ENCODE peak calls at places on chromosomes 6 and 20, in eight cellular contexts. A is T-cell, M is T47D, V is germinal center, D is colonic mucosa, W is T-helper 2 cell, U is endothelial cell, O is NCI-H2107. L is an unnamed sample.

GRCh38 chr6:154543638-154544037 is 33.2 kb upstream of the CNKSR3 start:
- DNase-seq in A (no peak), M (no peak), V (no peak), D (no peak), W (no peak), U (no peak), O (no peak), L (no peak)

GRCh38 chr6:40963019-40963418 is 76.0 kb downstream of the UNC5CL start:
- DNase-seq in A (no peak), M (no peak), V (no peak), D (no peak), W (no peak), U (no peak), O (no peak), L (no peak)

GRCh38 chr6:109117346-109118035 is 22.2 kb downstream of the CEP57L1 start:
- DNase-seq in A (no peak), M (no peak), V (peak; percentile 48), D (peak; percentile 52), W (no peak), U (no peak), O (no peak), L (no peak)

GRCh38 chr20:36919715-36920333 is 31.7 kb downstream of the SAMHD1 start:
- DNase-seq in A (no peak), M (peak; percentile 42), V (peak; percentile 66), D (peak; percentile 46), W (no peak), U (peak; percentile 41), O (no peak), L (no peak)

GRCh38 chr6:79943133-79943532 is 4.2 kb downstream of the ELOVL4 start:
- DNase-seq in A (no peak), M (no peak), V (no peak), D (no peak), W (no peak), U (no peak), O (no peak), L (no peak)

GRCh38 chr20:47934761-47935160 is 149.5 kb upstream of the SULF2 start:
- DNase-seq in A (no peak), M (no peak), V (no peak), D (no peak), W (no peak), U (no peak), O (no peak), L (no peak)

GRCh38 chr6:90347411-90347841 is 50.8 kb upstream of the BACH2 start:
- DNase-seq in A (no peak), M (no peak), V (no peak), D (no peak), W (no peak), U (no peak), O (no peak), L (no peak)

GRCh38 chr6:160756871-160757270 is 54.8 kb downstream of the PLG start:
- DNase-seq in A (no peak), M (no peak), V (no peak), D (no peak), W (no peak), U (no peak), O (no peak), L (no peak)

GRCh38 chr20:10040070-10040970 is 5.5 kb downstream of the ANKEF1 start:
- DNase-seq in A (no peak), M (no peak), V (no peak), D (no peak), W (no peak), U (no peak), O (no peak), L (no peak)

GRCh38 chr20:15703171-15703911 is 869.9 kb downstream of the KIF16B start:
- DNase-seq in A (no peak), M (no peak), V (no peak), D (no peak), W (no peak), U (no peak), O (no peak), L (no peak)

GRCh38 chr6:119096683-119097310 is 18.3 kb upstream of the FAM184A start:
- DNase-seq in A (no peak), M (no peak), V (no peak), D (no peak), W (no peak), U (peak; percentile 40), O (no peak), L (no peak)

GRCh38 chr6:114108119-114109002 is 137.4 kb upstream of the HDAC2 start:
- DNase-seq in A (no peak), M (peak; percentile 30), V (peak; percentile 7), D (peak; percentile 75), W (no peak), U (peak; percentile 83), O (peak; percentile 16), L (peak; percentile 69)

GRCh38 chr6:161598896-161599295 is 325.0 kb upstream of the AGPAT4 start:
- DNase-seq in A (no peak), M (no peak), V (no peak), D (no peak), W (no peak), U (no peak), O (no peak), L (no peak)

GRCh38 chr6:170473226-170473789 is 79.8 kb downstream of the PSMB1 start:
- DNase-seq in A (no peak), M (no peak), V (no peak), D (no peak), W (no peak), U (no peak), O (no peak), L (no peak)

GRCh38 chr6:49430187-49430586 is 32.9 kb downstream of the MMUT start:
- DNase-seq in A (no peak), M (no peak), V (no peak), D (no peak), W (no peak), U (no peak), O (no peak), L (no peak)